ENCODE peak calls at places on chromosomes 11 and 22, in five cellular contexts. B is suprapubic skin, A is upper lobe of left lung, P is HCT116, F is right lobe of liver. X is an unnamed sample. For H3K27me3 and H3K4me1, the result is how much of the 10 kb centered on the place peaks cover.

GRCh38 chr11:119693253-119693815 is 35.7 kb downstream of the NECTIN1 start:
- DNase-seq in B (no peak), A (no peak), P (no peak), F (no peak), X (no peak)

GRCh38 chr11:15497366-15497765 is 382.6 kb downstream of the INSC start:
- DNase-seq in B (no peak), A (no peak), P (no peak), F (peak), X (no peak)

GRCh38 chr11:19849107-19849789 is 136.6 kb downstream of the NAV2 start:
- DNase-seq in B (no peak), A (no peak), P (no peak), F (peak), X (no peak)

GRCh38 chr11:9677951-9678350 is 14.1 kb downstream of the SWAP70 start:
- DNase-seq in B (no peak), A (no peak), P (no peak), F (no peak), X (no peak)

GRCh38 chr22:40300884-40301672 is 45.2 kb upstream of the ADSL start:
- DNase-seq in B (no peak), A (no peak), P (no peak), F (no peak), X (no peak)

GRCh38 chr11:119373917-119374631 is 7.4 kb downstream of the USP2 start:
- DNase-seq in B (no peak), A (no peak), P (no peak), F (peak), X (no peak)

GRCh38 chr11:47858169-47858543 is 10.0 kb upstream of the NUP160 start:
- DNase-seq in B (no peak), A (no peak), P (no peak), F (no peak), X (no peak)

GRCh38 chr11:45105233-45105992 is 41.0 kb upstream of the PRDM11 start:
- DNase-seq in B (peak), A (peak), P (peak), F (peak), X (peak)

GRCh38 chr11:86896486-86896885 is 58.7 kb downstream of the FZD4 start:
- DNase-seq in B (no peak), A (no peak), P (no peak), F (no peak), X (no peak)

GRCh38 chr11:79413258-79413657 is 27.6 kb downstream of the TENM4 start:
- DNase-seq in B (peak), A (no peak), P (no peak), F (no peak), X (peak)

GRCh38 chr22:42353883-42354727 is 78.1 kb downstream of the NFAM1 start:
- DNase-seq in B (no peak), A (no peak), P (no peak), F (no peak), X (no peak)

GRCh38 chr11:120694706-120695105 is 183.2 kb downstream of the GRIK4 start:
- DNase-seq in B (no peak), A (no peak), P (no peak), F (no peak), X (no peak)

GRCh38 chr11:64809781-64810241 is 540 bp downstream of the MEN1 start:
- DNase-seq in B (no peak), A (peak), P (peak), F (no peak), X (no peak)

GRCh38 chr11:8262552-8263108 is 1.0 kb downstream of the LMO1 start:
- DNase-seq in B (peak), A (peak), P (no peak), F (peak), X (peak)

GRCh38 chr11:86919557-86920210 is 35.5 kb downstream of the FZD4 start:
- DNase-seq in B (no peak), A (no peak), P (peak), F (no peak), X (no peak)

GRCh38 chr11:84255483-84255882 is 969.3 kb upstream of the CCDC90B start:
- DNase-seq in B (no peak), A (no peak), P (no peak), F (no peak), X (no peak)

GRCh38 chr11:79720115-79720514 is 279.3 kb upstream of the TENM4 start:
- DNase-seq in B (no peak), A (no peak), P (no peak), F (no peak), X (no peak)

GRCh38 chr11:19868281-19868821 is 155.7 kb downstream of the NAV2 start:
- DNase-seq in B (no peak), A (no peak), P (no peak), F (peak), X (peak)

DNA sequence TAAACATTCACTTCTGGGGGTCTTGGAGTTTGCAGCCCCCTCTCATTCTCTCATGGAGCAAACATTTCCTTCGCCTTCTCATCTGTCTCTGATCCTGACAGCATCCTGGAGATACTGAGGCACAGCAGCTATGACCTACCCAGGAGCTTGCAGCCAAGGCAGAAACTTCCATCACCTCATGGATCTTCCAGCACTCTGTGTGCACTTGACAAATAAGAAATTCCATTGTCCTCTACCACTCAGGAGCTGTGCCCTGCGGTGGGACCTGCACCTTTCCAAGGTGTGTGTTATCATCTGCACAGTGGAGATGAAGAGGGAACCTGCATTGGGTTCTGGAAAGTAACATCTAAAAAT is 49.1 kb downstream of the GGTLC2 start:
- DNase-seq in B (no peak), A (no peak), P (no peak), F (no peak), X (no peak)
- H3K27me3 ChIP-seq in B (under half), A (under half), P (under half), F (under half), X (under half)

GRCh38 chr22:36316419-36316818 is 63.5 kb downstream of the APOL1 start:
- DNase-seq in B (no peak), A (no peak), P (no peak), F (no peak), X (no peak)

GRCh38 chr22:36308880-36309279 is 55.9 kb downstream of the APOL1 start:
- DNase-seq in B (no peak), A (no peak), P (no peak), F (no peak), X (no peak)

GRCh38 chr22:36315325-36315724 is 62.4 kb downstream of the APOL1 start:
- DNase-seq in B (no peak), A (no peak), P (no peak), F (no peak), X (no peak)

GRCh38 chr22:36306227-36306626 is 53.3 kb downstream of the APOL1 start:
- DNase-seq in B (no peak), A (no peak), P (no peak), F (no peak), X (no peak)

GRCh38 chr22:36311386-36312085 is 58.6 kb downstream of the APOL1 start:
- DNase-seq in B (no peak), A (no peak), P (no peak), F (no peak), X (no peak)
- TF ChIP-seq POLR2A in B (no peak), A (no peak), P (no peak), F (no peak), X (no peak)

DNA sequence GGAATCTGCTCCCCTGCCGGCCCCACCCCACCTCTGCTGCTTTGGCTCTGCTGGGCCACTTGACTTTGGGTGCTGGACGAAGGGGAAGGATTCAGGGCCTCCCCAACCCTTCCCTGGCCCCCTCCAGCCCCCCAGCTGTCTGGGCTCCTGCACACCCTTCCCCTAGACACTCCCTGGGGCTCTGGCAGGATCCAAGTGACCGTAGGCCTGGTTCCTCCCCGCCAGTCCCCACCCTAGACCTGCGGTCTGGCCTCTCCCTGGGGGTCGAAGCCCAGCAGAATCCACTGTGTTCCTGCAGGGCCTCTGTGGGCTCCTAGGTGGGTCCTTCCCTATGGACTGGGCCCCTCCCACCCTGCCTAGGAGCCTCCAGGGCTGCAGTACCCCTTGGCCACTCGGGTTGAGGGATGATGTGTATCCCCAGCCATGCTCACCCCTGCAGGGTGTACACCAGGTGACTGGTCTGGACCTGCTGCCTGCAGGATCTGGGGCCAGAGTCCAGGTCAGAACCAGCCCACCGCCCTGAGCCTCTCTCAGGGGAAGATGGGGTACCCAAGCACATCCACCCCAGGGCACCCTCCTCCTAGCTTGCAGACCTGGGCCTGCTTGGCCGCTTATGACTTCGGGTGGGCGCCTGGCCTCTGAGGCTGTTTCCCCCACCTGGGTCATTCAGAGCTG is 5.6 kb downstream of the PIM3 start:
- DNase-seq in B (peak), A (no peak), P (no peak), F (peak), X (peak)
- H3K4me1 ChIP-seq in B (half or more), A (half or more), P (half or more), F (under half), X (half or more)

GRCh38 chr11:75246673-75247350 is 6.2 kb downstream of the TPBGL start:
- DNase-seq in B (peak), A (no peak), P (no peak), F (peak), X (peak)
- H3K27me3 ChIP-seq in B (under half), A (under half), P (under half), F (under half), X (under half)

GRCh38 chr11:12110201-12110713 is at the start of gene MICAL2:
- DNase-seq in B (peak), A (peak), P (peak), F (peak), X (peak)
- TF ChIP-seq POLR2A in B (no peak), A (no peak), P (no peak), F (peak), X (no peak)

DNA sequence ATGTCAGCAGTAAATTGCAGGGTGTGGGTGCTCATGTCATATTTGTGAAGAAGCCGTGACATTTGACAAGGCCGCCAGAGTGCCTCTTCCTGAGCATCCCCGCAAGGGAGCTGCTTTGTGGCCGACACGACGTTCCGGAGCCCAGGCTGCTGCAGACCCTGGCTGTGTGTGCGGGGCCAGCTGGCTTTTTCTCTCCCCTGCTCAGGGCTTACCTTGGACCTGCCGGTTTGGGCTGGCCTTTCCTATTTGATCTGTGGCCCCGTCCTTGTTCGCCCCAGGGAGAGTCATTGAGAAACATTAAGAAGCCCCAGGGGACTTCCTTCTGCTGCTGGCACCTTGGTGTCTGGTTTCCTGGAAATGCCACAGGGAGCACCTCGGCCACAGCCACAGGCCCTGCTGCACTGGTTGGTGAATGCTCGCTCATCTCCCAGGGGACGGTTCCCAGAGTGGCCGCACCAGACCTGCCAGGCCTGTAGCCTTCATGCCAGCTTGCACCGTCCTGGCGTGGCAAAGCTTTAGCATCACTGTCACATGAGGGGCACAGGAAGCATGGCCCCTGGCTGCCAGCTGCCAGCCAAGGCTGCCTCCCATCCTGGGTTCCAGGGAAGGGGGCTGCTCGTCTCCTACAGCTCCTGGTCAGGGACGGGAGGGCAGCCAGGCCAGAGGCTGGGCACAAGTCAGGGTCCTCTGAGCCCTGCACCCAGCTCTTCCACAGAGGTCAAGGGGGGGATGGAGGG is 5.4 kb downstream of the GRK2 start:
- DNase-seq in B (no peak), A (peak), P (no peak), F (peak), X (peak)
- H3K4me1 ChIP-seq in B (half or more), A (half or more), P (under half), F (under half), X (half or more)

GRCh38 chr11:57674251-57674650 is 6.3 kb downstream of the ZDHHC5 start:
- DNase-seq in B (no peak), A (no peak), P (no peak), F (no peak), X (no peak)
- H3K27me3 ChIP-seq in B (under half), A (under half), P (under half), F (under half), X (under half)

DNA sequence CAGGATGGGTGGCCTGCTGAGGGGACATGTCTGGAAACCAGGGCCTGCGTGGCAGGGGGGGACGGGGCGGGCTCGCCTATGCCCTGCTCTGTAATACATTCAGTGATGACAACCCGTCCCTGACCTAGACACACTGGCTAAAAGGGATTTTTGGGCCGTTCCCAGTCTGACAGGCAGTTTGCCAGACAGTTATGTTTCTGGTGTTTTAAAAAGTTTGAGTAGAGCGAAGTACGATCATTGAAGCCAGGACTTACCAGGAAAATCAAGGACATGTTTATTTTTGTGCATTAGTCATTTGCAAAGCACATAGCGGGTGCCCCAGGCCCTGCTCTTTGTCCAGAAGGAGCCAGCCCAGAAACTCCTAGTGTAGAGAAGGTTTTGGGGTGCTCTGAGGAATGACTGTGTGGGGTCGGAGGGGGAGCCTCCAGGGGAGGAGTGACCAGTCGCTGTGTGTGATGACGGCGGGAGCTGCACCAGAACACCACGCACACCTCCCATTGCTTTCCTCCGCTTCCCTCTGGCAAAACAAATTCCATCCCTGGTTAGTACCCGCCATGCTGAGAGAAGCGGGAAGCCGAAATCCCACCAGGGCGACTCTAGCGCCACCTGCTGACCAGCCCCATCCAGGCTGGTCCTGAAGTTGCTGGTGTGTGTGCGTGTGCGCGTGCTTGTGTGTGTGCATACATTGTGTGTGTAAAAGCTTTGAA is 50.8 kb downstream of the FBLN1 start:
- DNase-seq in B (no peak), A (peak), P (peak), F (peak), X (peak)
- TF ChIP-seq POLR2A in B (no peak), A (no peak), P (no peak), F (no peak), X (no peak)